ENCODE peak calls at places on chromosomes 1 and 21, in four cellular contexts. One of them, this sample, is unnamed.
A peak's percentile ranks its signal among the peaks of the same experiment; 100 is the strongest.

GRCh38 chr1:240242601-240243144 is 151.0 kb downstream of the FMN2 start:
- DNase-seq in endodermal cell: no peak
- DNase-seq in left ventricle myocardium inferior: no peak
- DNase-seq in CD8-positive, alpha-beta T cell: no peak
- DNase-seq in this sample: no peak

GRCh38 chr1:16984717-16985116 is 4.3 kb upstream of the MFAP2 start:
- DNase-seq in CD8-positive, alpha-beta T cell: no peak
- DNase-seq in left ventricle myocardium inferior: peak; percentile 65
- DNase-seq in endodermal cell: no peak
- DNase-seq in this sample: no peak

GRCh38 chr1:12177999-12178441 is 11.2 kb downstream of the TNFRSF1B start:
- DNase-seq in endodermal cell: no peak
- DNase-seq in CD8-positive, alpha-beta T cell: peak; percentile 93
- DNase-seq in left ventricle myocardium inferior: peak; percentile 81
- DNase-seq in this sample: peak; percentile 78

GRCh38 chr1:24567792-24568388 is 12.0 kb downstream of the NCMAP start:
- DNase-seq in endodermal cell: peak; percentile 70
- DNase-seq in left ventricle myocardium inferior: no peak
- DNase-seq in CD8-positive, alpha-beta T cell: no peak
- DNase-seq in this sample: no peak

GRCh38 chr1:9690440-9691107 is 39.0 kb downstream of the PIK3CD start:
- DNase-seq in CD8-positive, alpha-beta T cell: no peak
- DNase-seq in endodermal cell: peak; percentile 65
- DNase-seq in left ventricle myocardium inferior: no peak
- DNase-seq in this sample: no peak

GRCh38 chr1:163875214-163875926 is 553.6 kb downstream of the NUF2 start:
- DNase-seq in left ventricle myocardium inferior: peak; percentile 26
- DNase-seq in CD8-positive, alpha-beta T cell: no peak
- DNase-seq in endodermal cell: no peak
- DNase-seq in this sample: no peak

GRCh38 chr1:47436979-47437517 is 796 bp upstream of the FOXD2 start:
- DNase-seq in endodermal cell: no peak
- DNase-seq in CD8-positive, alpha-beta T cell: no peak
- DNase-seq in left ventricle myocardium inferior: no peak
- DNase-seq in this sample: no peak

GRCh38 chr1:226686440-226687436 is 52.3 kb downstream of the ITPKB start:
- DNase-seq in left ventricle myocardium inferior: no peak
- DNase-seq in CD8-positive, alpha-beta T cell: no peak
- DNase-seq in endodermal cell: no peak
- DNase-seq in this sample: no peak

GRCh38 chr1:217230412-217230811 is 400.5 kb downstream of the GPATCH2 start:
- DNase-seq in CD8-positive, alpha-beta T cell: no peak
- DNase-seq in left ventricle myocardium inferior: no peak
- DNase-seq in endodermal cell: no peak
- DNase-seq in this sample: no peak

GRCh38 chr21:43825610-43825935 is 36.2 kb downstream of the RRP1 start:
- DNase-seq in endodermal cell: no peak
- DNase-seq in CD8-positive, alpha-beta T cell: no peak
- DNase-seq in left ventricle myocardium inferior: no peak
- DNase-seq in this sample: no peak

GRCh38 chr1:226608699-226609505 is 60.3 kb downstream of the STUM start:
- DNase-seq in CD8-positive, alpha-beta T cell: peak; percentile 80
- DNase-seq in left ventricle myocardium inferior: peak; percentile 64
- DNase-seq in endodermal cell: peak; percentile 95
- DNase-seq in this sample: peak; percentile 58

GRCh38 chr1:209076688-209077087 is 506.8 kb upstream of the CAMK1G start:
- DNase-seq in endodermal cell: no peak
- DNase-seq in left ventricle myocardium inferior: no peak
- DNase-seq in CD8-positive, alpha-beta T cell: no peak
- DNase-seq in this sample: no peak

GRCh38 chr1:183075861-183076260 is 52.6 kb downstream of the LAMC1 start:
- DNase-seq in endodermal cell: no peak
- DNase-seq in left ventricle myocardium inferior: no peak
- DNase-seq in CD8-positive, alpha-beta T cell: no peak
- DNase-seq in this sample: no peak

GRCh38 chr1:101190441-101190840 is 46.4 kb upstream of the S1PR1 start:
- DNase-seq in endodermal cell: no peak
- DNase-seq in left ventricle myocardium inferior: no peak
- DNase-seq in CD8-positive, alpha-beta T cell: no peak
- DNase-seq in this sample: no peak

GRCh38 chr1:13781907-13782633 is 82.1 kb downstream of the PRDM2 start:
- DNase-seq in left ventricle myocardium inferior: no peak
- DNase-seq in endodermal cell: no peak
- DNase-seq in CD8-positive, alpha-beta T cell: no peak
- DNase-seq in this sample: no peak

GRCh38 chr21:39314155-39315027 is 959 bp upstream of the BRWD1 start:
- DNase-seq in endodermal cell: peak; percentile 87
- DNase-seq in CD8-positive, alpha-beta T cell: no peak
- DNase-seq in left ventricle myocardium inferior: peak; percentile 45
- DNase-seq in this sample: no peak

GRCh38 chr1:66372522-66373071 is 161.4 kb upstream of the SGIP1 start:
- DNase-seq in CD8-positive, alpha-beta T cell: no peak
- DNase-seq in left ventricle myocardium inferior: no peak
- DNase-seq in endodermal cell: no peak
- DNase-seq in this sample: no peak
- H3K4me1 ChIP-seq in CD8-positive, alpha-beta T cell: peaks cover 48% of the 10 kb centered on the region
- H3K4me1 ChIP-seq in left ventricle myocardium inferior: peaks cover 60% of the 10 kb centered on the region
- H3K4me1 ChIP-seq in endodermal cell: no peaks in the 10 kb centered on the region
- H3K4me1 ChIP-seq in this sample: peaks cover 54% of the 10 kb centered on the region

GRCh38 chr1:108814343-108815125 is 42.4 kb downstream of the AKNAD1 start:
- DNase-seq in endodermal cell: no peak
- DNase-seq in CD8-positive, alpha-beta T cell: no peak
- DNase-seq in left ventricle myocardium inferior: no peak
- DNase-seq in this sample: no peak

GRCh38 chr1:108817016-108817415 is 39.9 kb downstream of the AKNAD1 start:
- DNase-seq in CD8-positive, alpha-beta T cell: no peak
- DNase-seq in left ventricle myocardium inferior: no peak
- DNase-seq in endodermal cell: no peak
- DNase-seq in this sample: no peak

GRCh38 chr1:108816049-108816882 is 40.6 kb downstream of the AKNAD1 start:
- DNase-seq in left ventricle myocardium inferior: peak; percentile 66
- DNase-seq in endodermal cell: peak; percentile 72
- DNase-seq in CD8-positive, alpha-beta T cell: no peak
- DNase-seq in this sample: no peak

GRCh38 chr1:108813326-108813725 is 43.6 kb downstream of the AKNAD1 start:
- DNase-seq in CD8-positive, alpha-beta T cell: no peak
- DNase-seq in endodermal cell: no peak
- DNase-seq in left ventricle myocardium inferior: no peak
- DNase-seq in this sample: no peak

DNA sequence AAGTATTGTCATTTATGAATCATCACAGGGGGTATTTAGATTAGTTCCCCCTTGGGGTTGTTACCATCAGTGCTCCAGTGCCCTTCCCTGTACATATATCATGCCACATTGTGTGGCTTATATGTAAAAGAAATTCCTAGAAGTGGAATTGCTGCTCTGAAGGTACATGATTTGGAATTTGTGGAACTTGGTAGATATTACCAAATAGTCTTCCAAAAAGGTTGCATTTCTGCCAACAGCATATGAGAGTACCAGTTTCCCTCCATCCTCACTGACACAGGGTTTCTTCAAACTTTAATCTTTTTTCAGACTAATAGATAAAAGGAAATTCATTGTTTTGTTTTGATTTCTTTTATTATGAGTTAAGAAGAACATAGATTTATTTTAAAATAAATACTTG is 41.3 kb downstream of the AKNAD1 start:
- DNase-seq in CD8-positive, alpha-beta T cell: no peak
- DNase-seq in left ventricle myocardium inferior: no peak
- DNase-seq in endodermal cell: no peak
- DNase-seq in this sample: no peak
- H3K27ac ChIP-seq in CD8-positive, alpha-beta T cell: no peak overlapping the region
- H3K27ac ChIP-seq in left ventricle myocardium inferior: peak overlapping the region; percentile 85
- H3K27ac ChIP-seq in endodermal cell: peak overlapping the region; percentile 99
- H3K27ac ChIP-seq in this sample: no peak overlapping the region

DNA sequence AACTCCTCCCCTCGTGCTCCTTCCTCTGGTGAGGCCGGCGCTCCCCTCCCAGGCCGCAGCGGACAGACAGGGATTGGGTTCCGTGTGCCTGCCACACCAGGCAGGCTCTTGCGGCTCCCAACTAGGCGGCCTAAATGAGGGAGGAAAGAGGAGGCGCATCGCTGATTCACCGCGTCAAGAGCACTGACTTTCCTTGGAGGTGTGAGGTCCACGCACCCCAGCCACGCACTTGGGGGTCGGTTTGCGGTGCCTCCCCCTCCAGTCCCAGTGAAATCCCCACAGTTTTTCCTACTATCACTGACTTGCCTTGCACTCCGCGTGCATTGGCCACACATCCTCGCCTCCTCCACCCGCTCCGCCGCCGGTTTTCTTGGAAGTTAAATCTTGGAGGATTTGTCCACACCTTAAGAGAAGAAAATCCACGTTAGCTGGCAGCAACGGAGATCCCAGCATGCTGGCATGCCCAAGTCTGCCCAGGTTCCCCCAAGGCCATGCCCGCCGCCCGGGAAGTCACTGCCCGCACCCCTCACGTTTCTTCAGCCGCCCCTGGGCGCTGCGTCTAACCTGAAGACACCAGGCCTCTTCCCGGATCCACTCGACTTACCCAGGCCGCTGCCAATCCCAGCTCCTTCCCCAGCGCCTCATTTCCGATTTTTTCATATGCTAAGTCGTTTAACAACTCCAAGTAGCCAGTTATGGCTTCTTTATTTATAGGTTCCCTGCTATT is 1.1 kb upstream of the FOXD3 start:
- DNase-seq in endodermal cell: peak; percentile 78
- DNase-seq in CD8-positive, alpha-beta T cell: no peak
- DNase-seq in left ventricle myocardium inferior: no peak
- DNase-seq in this sample: peak; percentile 12
- H3K4me3 ChIP-seq in endodermal cell: peak overlapping the region; percentile 80
- H3K4me3 ChIP-seq in CD8-positive, alpha-beta T cell: no peak overlapping the region
- H3K4me3 ChIP-seq in left ventricle myocardium inferior: peak overlapping the region; percentile 65
- H3K4me3 ChIP-seq in this sample: no peak overlapping the region

GRCh38 chr1:161198877-161199431 is at the start of gene ADAMTS4:
- DNase-seq in endodermal cell: peak; percentile 83
- DNase-seq in CD8-positive, alpha-beta T cell: no peak
- DNase-seq in left ventricle myocardium inferior: peak; percentile 73
- DNase-seq in this sample: no peak
- H3K4me1 ChIP-seq in endodermal cell: peaks cover 18% of the 10 kb centered on the region
- H3K4me1 ChIP-seq in CD8-positive, alpha-beta T cell: peaks cover 55% of the 10 kb centered on the region
- H3K4me1 ChIP-seq in left ventricle myocardium inferior: peaks cover 96% of the 10 kb centered on the region
- H3K4me1 ChIP-seq in this sample: peaks cover 54% of the 10 kb centered on the region

This sample was measured in naive thymus-derived CD4-positive, alpha-beta T cell.